ENCODE peak calls at places on chromosomes 13 and 19, in eight cellular contexts. F, M, H, P, X, L, D and I are unnamed samples. For H3K9me3, the result is how much of the 10 kb centered on the place peaks cover.

GRCh38 chr19:41702208-41702651 is 6.2 kb upstream of the CEACAM5 start:
- DNase-seq in F (no peak), M (no peak), H (peak), P (peak), X (no peak), L (no peak), D (no peak), I (no peak)

GRCh38 chr19:43560687-43561086 is 14.6 kb downstream of the XRCC1 start:
- DNase-seq in F (no peak), M (no peak), H (peak), P (peak), X (peak), L (peak), D (no peak), I (no peak)

GRCh38 chr19:34348899-34349487 is 16.0 kb upstream of the GPI start:
- DNase-seq in F (no peak), M (no peak), H (no peak), P (no peak), X (no peak), L (no peak), D (no peak), I (no peak)

GRCh38 chr19:9342610-9343304 is 18.8 kb downstream of the ZNF559 start:
- DNase-seq in F (no peak), M (peak), H (peak), P (peak), X (no peak), L (no peak), D (no peak), I (no peak)

GRCh38 chr13:36345438-36346221 is 564 bp downstream of the SPART start:
- DNase-seq in F (peak), M (peak), H (peak), P (peak), X (peak), L (peak), D (peak), I (peak)

GRCh38 chr19:53883741-53884140 is 1.7 kb downstream of the PRKCG start:
- DNase-seq in F (no peak), M (no peak), H (no peak), P (no peak), X (no peak), L (no peak), D (no peak), I (no peak)

GRCh38 chr13:77001963-77002587 is 10.2 kb downstream of the CLN5 start:
- DNase-seq in F (no peak), M (peak), H (no peak), P (no peak), X (no peak), L (no peak), D (no peak), I (no peak)

GRCh38 chr13:40096357-40096911 is 441.0 kb downstream of the COG6 start:
- DNase-seq in F (peak), M (no peak), H (no peak), P (no peak), X (no peak), L (no peak), D (no peak), I (no peak)

GRCh38 chr13:93080587-93080986 is 146.0 kb upstream of the GPC6 start:
- DNase-seq in F (no peak), M (peak), H (no peak), P (no peak), X (no peak), L (no peak), D (no peak), I (no peak)

GRCh38 chr13:99721606-99722384 is 220.5 kb downstream of the TM9SF2 start:
- DNase-seq in F (peak), M (no peak), H (no peak), P (no peak), X (no peak), L (no peak), D (peak), I (no peak)

GRCh38 chr13:101272886-101273285 is 143.4 kb downstream of the NALCN start:
- DNase-seq in F (no peak), M (no peak), H (no peak), P (no peak), X (no peak), L (no peak), D (no peak), I (no peak)

GRCh38 chr19:15539638-15540037 is 31.3 kb downstream of the CYP4F22 start:
- DNase-seq in F (no peak), M (no peak), H (no peak), P (no peak), X (no peak), L (no peak), D (no peak), I (no peak)

GRCh38 chr19:32403291-32403995 is 2.1 kb upstream of the DPY19L3 start:
- DNase-seq in F (peak), M (no peak), H (no peak), P (no peak), X (no peak), L (no peak), D (no peak), I (no peak)

GRCh38 chr13:48233886-48234488 is 981 bp downstream of the ITM2B start:
- DNase-seq in F (peak), M (peak), H (no peak), P (peak), X (no peak), L (no peak), D (no peak), I (peak)

GRCh38 chr13:113153810-113154748 is 4.4 kb upstream of the PROZ start:
- DNase-seq in F (peak), M (peak), H (peak), P (peak), X (peak), L (peak), D (peak), I (peak)

GRCh38 chr13:44819245-44819644 is 170.0 kb downstream of the NUFIP1 start:
- DNase-seq in F (no peak), M (peak), H (peak), P (peak), X (peak), L (no peak), D (no peak), I (peak)

GRCh38 chr19:13029893-13030292 is 34.6 kb downstream of the NFIX start:
- DNase-seq in F (peak), M (no peak), H (no peak), P (peak), X (no peak), L (peak), D (no peak), I (no peak)

GRCh38 chr13:84208251-84208650 is 326.0 kb upstream of the SLITRK1 start:
- DNase-seq in F (no peak), M (no peak), H (no peak), P (no peak), X (no peak), L (no peak), D (no peak), I (no peak)

GRCh38 chr13:114286808-114287207 is 5.4 kb downstream of the UPF3A start:
- DNase-seq in F (no peak), M (no peak), H (no peak), P (peak), X (no peak), L (no peak), D (no peak), I (no peak)

GRCh38 chr13:21176982-21177284 is 475 bp downstream of the MRPL57 start:
- DNase-seq in F (no peak), M (no peak), H (no peak), P (no peak), X (no peak), L (no peak), D (no peak), I (no peak)

GRCh38 chr19:11418518-11419506 is at the start of gene RGL3:
- DNase-seq in F (peak), M (no peak), H (no peak), P (peak), X (no peak), L (peak), D (no peak), I (peak)

GRCh38 chr13:38819053-38819452 is 132.2 kb downstream of the FREM2 start:
- DNase-seq in F (peak), M (peak), H (no peak), P (no peak), X (no peak), L (no peak), D (no peak), I (peak)

GRCh38 chr19:44770550-44771257 is 7.0 kb upstream of the CBLC start:
- DNase-seq in F (peak), M (peak), H (peak), P (peak), X (peak), L (peak), D (peak), I (peak)

GRCh38 chr19:54287456-54287855 is 6.5 kb upstream of the LILRB2 start:
- DNase-seq in F (no peak), M (peak), H (no peak), P (peak), X (no peak), L (no peak), D (no peak), I (no peak)

GRCh38 chr13:48181482-48182145 is 51.4 kb upstream of the ITM2B start:
- DNase-seq in F (no peak), M (no peak), H (no peak), P (no peak), X (no peak), L (no peak), D (no peak), I (no peak)

GRCh38 chr13:42380420-42381164 is 108.6 kb downstream of the AKAP11 start:
- DNase-seq in F (no peak), M (no peak), H (no peak), P (no peak), X (no peak), L (no peak), D (no peak), I (no peak)

GRCh38 chr19:5851302-5851701 is at the start of gene FUT3:
- DNase-seq in F (no peak), M (no peak), H (no peak), P (no peak), X (no peak), L (no peak), D (no peak), I (no peak)

GRCh38 chr13:86174632-86175031 is 375.4 kb upstream of the SLITRK6 start:
- DNase-seq in F (no peak), M (peak), H (peak), P (no peak), X (no peak), L (no peak), D (no peak), I (no peak)

GRCh38 chr13:46721054-46721453 is 75.9 kb downstream of the ESD start:
- DNase-seq in F (peak), M (peak), H (peak), P (peak), X (peak), L (no peak), D (peak), I (peak)

GRCh38 chr13:101157261-101157660 is 259.0 kb downstream of the NALCN start:
- DNase-seq in F (peak), M (no peak), H (no peak), P (peak), X (no peak), L (no peak), D (no peak), I (no peak)

GRCh38 chr19:4844348-4845179 is 13.1 kb upstream of the TICAM1 start:
- DNase-seq in F (no peak), M (peak), H (peak), P (peak), X (peak), L (no peak), D (no peak), I (no peak)
- H3K27ac ChIP-seq in F (no peak), M (peak), H (no peak), P (peak), X (peak), L (no peak), D (no peak), I (peak)

DNA sequence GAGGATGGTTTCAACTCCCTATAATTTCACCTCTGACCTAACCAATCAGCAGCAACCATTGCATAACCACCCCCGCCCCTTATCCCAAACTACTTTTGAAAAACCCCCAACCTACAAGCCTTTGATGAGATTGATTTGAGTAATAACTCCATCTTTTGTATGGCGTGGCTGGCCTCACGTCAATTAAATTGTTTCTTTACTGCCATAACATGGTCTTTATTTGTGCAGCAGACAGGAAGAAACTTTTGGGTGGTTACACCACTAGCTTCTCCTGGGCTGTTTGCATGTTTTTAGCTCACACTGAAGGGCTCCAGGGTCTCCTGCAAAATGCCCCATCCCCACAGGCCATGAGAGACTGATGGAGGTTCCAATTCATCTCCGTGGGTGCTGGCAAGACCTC is 34.0 kb upstream of the PEG3 start:
- DNase-seq in F (no peak), M (no peak), H (no peak), P (no peak), X (no peak), L (no peak), D (no peak), I (no peak)
- H3K9me3 ChIP-seq in F (under half), M (under half), H (half or more), P (under half), X (under half), L (half or more), D (under half), I (under half)

DNA sequence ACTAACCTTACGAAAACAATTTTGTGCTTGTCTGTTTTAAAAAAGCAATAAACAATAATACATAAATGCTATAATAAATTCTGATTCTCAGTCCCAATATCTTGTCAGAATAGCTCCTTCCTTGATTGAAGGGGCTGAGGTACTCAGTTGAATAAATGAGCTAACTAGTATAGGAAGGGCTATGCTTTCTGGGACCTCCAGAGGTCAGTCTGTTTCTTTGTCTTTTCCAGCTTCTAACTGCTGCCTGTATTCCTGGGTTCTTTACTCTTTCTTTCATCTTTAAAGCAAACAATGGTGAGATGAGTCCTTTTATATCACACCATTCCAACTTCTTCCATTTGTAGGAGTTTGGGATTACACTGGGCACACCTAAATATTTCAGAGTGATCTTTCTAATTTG is 1297.0 kb upstream of the ATXN8OS start:
- DNase-seq in F (peak), M (no peak), H (peak), P (no peak), X (peak), L (no peak), D (peak), I (peak)
- H3K4me2 ChIP-seq in F (no peak), M (no peak), H (no peak), P (no peak), X (no peak), L (no peak), D (no peak), I (no peak)

DNA sequence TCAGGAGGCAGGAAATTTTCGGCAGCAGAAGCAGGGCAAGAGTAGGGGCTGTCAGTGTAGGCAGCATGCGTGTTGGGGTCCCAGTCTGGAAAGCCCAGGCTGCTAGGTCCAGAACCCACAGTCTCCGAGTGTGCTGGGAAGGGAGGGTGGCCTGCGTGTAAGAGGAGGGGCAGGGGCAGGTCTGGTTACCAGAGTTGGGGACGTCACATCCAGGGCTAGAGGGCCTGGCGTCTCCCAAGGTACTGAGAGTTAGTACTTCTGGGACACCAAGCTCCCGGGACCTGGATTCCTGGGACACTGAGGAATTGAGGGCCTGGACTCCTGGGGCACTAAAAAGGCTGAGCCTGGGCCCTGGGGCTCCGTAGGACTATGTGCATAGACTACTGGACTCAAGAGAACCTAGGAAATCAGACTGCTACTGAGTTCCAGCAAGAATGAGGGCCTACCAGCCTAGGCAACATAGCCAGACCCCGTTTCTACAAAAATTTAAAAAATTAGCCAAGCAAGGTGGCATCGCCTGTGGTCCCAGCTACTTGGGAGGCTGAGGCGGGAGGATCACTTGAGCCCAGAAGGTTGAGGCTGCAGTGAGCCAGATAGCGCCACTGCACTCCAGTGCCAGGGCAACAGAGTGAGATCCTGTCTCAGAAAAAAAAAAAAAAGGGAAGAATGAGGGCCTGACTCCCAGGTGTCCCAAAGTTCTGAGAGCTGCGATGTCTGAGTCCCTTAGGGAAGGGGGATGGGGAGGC is 2.5 kb downstream of the NFKBID start:
- DNase-seq in F (no peak), M (no peak), H (no peak), P (no peak), X (no peak), L (no peak), D (no peak), I (no peak)
- H3K27ac ChIP-seq in F (no peak), M (peak), H (no peak), P (no peak), X (no peak), L (no peak), D (no peak), I (no peak)

DNA sequence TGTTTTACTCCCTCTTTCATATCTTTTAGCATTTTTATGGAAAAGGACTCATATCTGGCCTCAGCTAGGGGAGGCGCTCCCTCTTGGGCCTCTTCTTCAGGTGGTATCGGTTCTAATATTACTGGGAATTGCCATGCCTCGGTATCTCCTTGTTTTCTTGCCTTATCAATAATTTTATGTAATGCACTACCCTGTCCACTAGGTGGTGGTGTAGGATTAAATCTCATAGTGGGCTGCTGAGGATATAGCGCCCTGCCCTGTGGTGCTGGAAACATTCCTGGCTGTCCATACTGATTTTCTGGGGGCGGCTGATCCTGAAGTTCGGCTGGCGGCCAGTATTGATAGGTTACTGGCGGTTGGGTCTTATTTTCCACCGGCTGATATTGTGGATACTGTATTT is 35.8 kb downstream of the ZNF420 start:
- DNase-seq in F (no peak), M (no peak), H (no peak), P (no peak), X (no peak), L (no peak), D (no peak), I (no peak)
- H3K9me3 ChIP-seq in F (under half), M (under half), H (half or more), P (under half), X (half or more), L (half or more), D (half or more), I (half or more)